ENCODE peak calls at places on chromosomes 13 and 19, in four cellular contexts. Z is HepG2, J is HCT116, M is K562. B is an unnamed sample.

GRCh38 chr19:34155686-34156085 is 16.6 kb upstream of the LSM14A start:
- DNase-seq in Z (no peak), J (no peak), M (no peak), B (no peak)

GRCh38 chr19:46633130-46633529 is 2.9 kb downstream of the GNG8 start:
- DNase-seq in Z (no peak), J (no peak), M (peak), B (no peak)

GRCh38 chr13:29484236-29484635 is 111.3 kb downstream of the SLC7A1 start:
- DNase-seq in Z (no peak), J (no peak), M (no peak), B (peak)

GRCh38 chr13:51243227-51243626 is 21.0 kb downstream of the FAM124A start:
- DNase-seq in Z (no peak), J (no peak), M (no peak), B (no peak)

GRCh38 chr13:22837980-22838615 is 342.7 kb upstream of the SGCG start:
- DNase-seq in Z (no peak), J (no peak), M (no peak), B (peak)

GRCh38 chr13:50928088-50928487 is 18.5 kb downstream of the RNASEH2B start:
- DNase-seq in Z (no peak), J (no peak), M (no peak), B (no peak)

GRCh38 chr13:93953856-93954255 is 525.6 kb downstream of the DCT start:
- DNase-seq in Z (no peak), J (no peak), M (no peak), B (no peak)

GRCh38 chr13:49938921-49939320 is 2.8 kb upstream of the SPRYD7 start:
- DNase-seq in Z (peak), J (no peak), M (no peak), B (no peak)

GRCh38 chr19:9847087-9847671 is 12.1 kb downstream of the PIN1 start:
- DNase-seq in Z (peak), J (peak), M (peak), B (peak)

GRCh38 chr19:31074751-31075150 is 274.5 kb downstream of the TSHZ3 start:
- DNase-seq in Z (no peak), J (no peak), M (no peak), B (no peak)

GRCh38 chr19:13031917-13032623 is 36.8 kb downstream of the NFIX start:
- DNase-seq in Z (peak), J (no peak), M (no peak), B (no peak)

GRCh38 chr19:38047048-38047435 is 140.0 kb downstream of the SIPA1L3 start:
- DNase-seq in Z (no peak), J (no peak), M (no peak), B (no peak)

GRCh38 chr13:51444922-51445321 is 7.9 kb downstream of the INTS6 start:
- DNase-seq in Z (no peak), J (peak), M (no peak), B (peak)

GRCh38 chr13:46638262-46638661 is 85.3 kb downstream of the LRCH1 start:
- DNase-seq in Z (no peak), J (no peak), M (no peak), B (peak)

GRCh38 chr13:94552095-94552494 is 43.9 kb downstream of the TGDS start:
- DNase-seq in Z (no peak), J (no peak), M (no peak), B (no peak)

GRCh38 chr13:27977476-27978300 is 8.6 kb upstream of the CDX2 start:
- DNase-seq in Z (no peak), J (no peak), M (no peak), B (no peak)

GRCh38 chr13:113663934-113664333 is 3.1 kb upstream of the GRK1 start:
- DNase-seq in Z (no peak), J (no peak), M (no peak), B (no peak)

GRCh38 chr13:73168226-73168992 is 109.6 kb downstream of the KLF5 start:
- DNase-seq in Z (no peak), J (no peak), M (no peak), B (no peak)

GRCh38 chr13:26280822-26281221 is 26.9 kb downstream of the CDK8 start:
- DNase-seq in Z (peak), J (no peak), M (no peak), B (no peak)

GRCh38 chr13:114092468-114092867 is 40.0 kb downstream of the RASA3 start:
- DNase-seq in Z (no peak), J (no peak), M (no peak), B (no peak)

GRCh38 chr19:39339636-39340035 is 2.6 kb upstream of the SAMD4B start:
- DNase-seq in Z (peak), J (no peak), M (no peak), B (no peak)

GRCh38 chr13:30301827-30302226 is 5.5 kb downstream of the KATNAL1 start:
- DNase-seq in Z (no peak), J (no peak), M (no peak), B (no peak)

GRCh38 chr19:44857837-44858236 is 11.7 kb downstream of the NECTIN2 start:
- DNase-seq in Z (no peak), J (no peak), M (no peak), B (no peak)

GRCh38 chr19:17944301-17944700 is 11.5 kb downstream of the CCDC124 start:
- DNase-seq in Z (no peak), J (no peak), M (no peak), B (no peak)

GRCh38 chr13:52446265-52446664 is 4.2 kb downstream of the VPS36 start:
- DNase-seq in Z (no peak), J (no peak), M (no peak), B (no peak)

GRCh38 chr13:59754411-59754810 is 409.3 kb downstream of the DIAPH3 start:
- DNase-seq in Z (no peak), J (no peak), M (no peak), B (no peak)

GRCh38 chr19:38642176-38642575 is 5.3 kb upstream of the ACTN4 start:
- DNase-seq in Z (no peak), J (no peak), M (no peak), B (no peak)

GRCh38 chr13:101424381-101425155 is 8.3 kb upstream of the NALCN start:
- DNase-seq in Z (peak), J (no peak), M (no peak), B (no peak)

GRCh38 chr13:55815458-55816033 is 1325.2 kb upstream of the PRR20A start:
- DNase-seq in Z (no peak), J (no peak), M (no peak), B (no peak)

GRCh38 chr13:110024646-110024980 is 238.2 kb upstream of the IRS2 start:
- DNase-seq in Z (no peak), J (no peak), M (no peak), B (no peak)
- TF ChIP-seq ELF1 in Z (no peak), J (no peak), M (no peak), B (no peak)

GRCh38 chr13:112447306-112447705 is 71.2 kb downstream of the SPACA7 start:
- DNase-seq in Z (no peak), J (no peak), M (no peak), B (no peak)
- TF ChIP-seq ELF1 in Z (no peak), J (no peak), M (no peak), B (no peak)

DNA sequence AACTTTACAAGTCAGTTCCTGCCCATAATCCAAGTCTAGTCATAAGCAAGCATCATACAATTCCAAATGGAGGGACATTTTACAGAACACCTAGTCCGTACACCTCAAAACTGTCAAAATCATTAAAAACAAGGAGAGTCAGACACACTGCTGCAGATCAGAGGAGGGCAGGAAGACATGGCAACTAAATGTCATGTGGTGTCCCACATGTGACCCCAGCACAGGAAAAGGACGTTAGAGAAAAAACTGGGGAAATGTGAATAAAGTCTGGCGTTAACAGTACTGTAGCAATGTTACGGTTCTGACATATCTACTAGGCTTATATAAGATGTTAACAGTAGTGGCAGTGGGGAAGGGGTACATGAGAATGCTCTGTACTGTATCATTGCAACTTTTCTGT is 2.3 kb downstream of the ZSCAN5A start:
- DNase-seq in Z (no peak), J (no peak), M (no peak), B (no peak)
- TF ChIP-seq ELF1 in Z (no peak), J (no peak), M (no peak), B (no peak)

GRCh38 chr13:78610381-78610883 is 7.1 kb upstream of the POU4F1 start:
- DNase-seq in Z (no peak), J (no peak), M (no peak), B (no peak)
- TF ChIP-seq ELF1 in Z (no peak), J (no peak), M (no peak), B (no peak)

GRCh38 chr19:4058696-4059492 is 7.8 kb downstream of the ZBTB7A start:
- DNase-seq in Z (no peak), J (no peak), M (no peak), B (no peak)
- TF ChIP-seq ELF1 in Z (no peak), J (no peak), M (no peak), B (no peak)

DNA sequence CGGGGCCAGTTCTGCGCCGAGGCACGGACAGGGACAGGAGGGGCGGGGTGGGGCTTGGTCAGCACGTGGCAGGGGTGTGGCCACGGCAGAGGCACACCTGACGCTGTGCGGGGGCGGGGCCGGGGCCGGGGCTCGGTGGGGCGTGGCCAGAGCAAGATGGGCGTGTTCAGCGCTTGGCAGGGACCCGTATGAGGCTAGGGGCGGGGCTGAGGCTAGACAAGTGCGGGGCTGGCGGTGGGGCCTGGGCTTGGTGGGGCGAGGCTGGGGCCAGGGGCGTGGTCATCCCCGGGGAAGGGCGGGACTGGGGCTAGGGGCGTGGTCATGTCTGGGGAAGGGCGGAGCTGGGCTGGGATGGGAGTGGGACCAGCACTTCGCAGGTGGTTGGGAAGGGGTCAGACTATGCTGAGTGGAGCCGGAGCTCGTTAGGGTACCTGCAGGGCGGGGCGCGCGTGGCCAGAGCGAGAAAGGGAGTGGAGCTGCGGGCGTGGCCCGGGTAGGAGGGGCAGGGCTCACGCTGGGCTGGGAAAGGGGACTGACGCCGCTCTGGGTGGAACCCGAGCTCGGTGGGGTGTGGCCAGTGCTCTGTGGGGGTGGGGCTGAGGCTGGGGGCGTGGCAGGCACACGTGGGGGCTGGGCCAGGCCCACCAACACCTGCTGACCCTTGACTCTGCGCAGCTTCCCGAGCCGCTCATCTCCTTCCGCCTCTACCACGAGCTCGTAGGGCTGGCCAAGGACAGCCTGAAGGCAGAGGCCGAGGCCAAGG is 12.8 kb downstream of the POLR2E start:
- DNase-seq in Z (no peak), J (peak), M (peak), B (peak)
- TF ChIP-seq ELF1 in Z (no peak), J (no peak), M (no peak), B (no peak)

GRCh38 chr19:1224847-1225246 is 13.0 kb downstream of the CBARP start:
- DNase-seq in Z (no peak), J (no peak), M (no peak), B (no peak)
- TF ChIP-seq ELF1 in Z (no peak), J (no peak), M (no peak), B (no peak)

GRCh38 chr19:11180346-11180745 is 17.0 kb downstream of the KANK2 start:
- DNase-seq in Z (no peak), J (no peak), M (no peak), B (no peak)
- TF ChIP-seq ELF1 in Z (no peak), J (no peak), M (no peak), B (no peak)